ENCODE peak calls at places on chromosomes 12 and 14, in five cellular contexts. One of them, this sample, is unnamed.

GRCh38 chr14:50944647-50945413 is 547 bp upstream of the PYGL start:
- DNase-seq in activated CD4-positive, alpha-beta T cell treated with anti-CD3 and anti-CD28 coated beads, Interleukin-2, amount 50 U/mL, for 24 hours: no peak
- DNase-seq in NCI-H1694: peak
- DNase-seq in WTC11: no peak
- DNase-seq in natural killer cell treated with Interleukin-12 subunit alpha and Interleukin-12 subunit beta and Interleukin-15 and Interleukin-18, amount 100 ng/mL, for 72 hours: no peak
- DNase-seq in this sample: peak

GRCh38 chr12:124837958-124838803 is 25.5 kb downstream of the SCARB1 start:
- DNase-seq in natural killer cell treated with Interleukin-12 subunit alpha and Interleukin-12 subunit beta and Interleukin-15 and Interleukin-18, amount 100 ng/mL, for 72 hours: no peak
- DNase-seq in WTC11: no peak
- DNase-seq in activated CD4-positive, alpha-beta T cell treated with anti-CD3 and anti-CD28 coated beads, Interleukin-2, amount 50 U/mL, for 24 hours: no peak
- DNase-seq in NCI-H1694: peak
- DNase-seq in this sample: peak

GRCh38 chr14:81625343-81625742 is 91.7 kb upstream of the SEL1L start:
- DNase-seq in NCI-H1694: peak
- DNase-seq in natural killer cell treated with Interleukin-12 subunit alpha and Interleukin-12 subunit beta and Interleukin-15 and Interleukin-18, amount 100 ng/mL, for 72 hours: no peak
- DNase-seq in WTC11: no peak
- DNase-seq in activated CD4-positive, alpha-beta T cell treated with anti-CD3 and anti-CD28 coated beads, Interleukin-2, amount 50 U/mL, for 24 hours: no peak
- DNase-seq in this sample: no peak

GRCh38 chr12:13530966-13531365 is 334.4 kb downstream of the EMP1 start:
- DNase-seq in NCI-H1694: no peak
- DNase-seq in activated CD4-positive, alpha-beta T cell treated with anti-CD3 and anti-CD28 coated beads, Interleukin-2, amount 50 U/mL, for 24 hours: no peak
- DNase-seq in WTC11: no peak
- DNase-seq in natural killer cell treated with Interleukin-12 subunit alpha and Interleukin-12 subunit beta and Interleukin-15 and Interleukin-18, amount 100 ng/mL, for 72 hours: no peak
- DNase-seq in this sample: no peak

GRCh38 chr14:101876539-101876938 is 87.8 kb upstream of the DYNC1H1 start:
- DNase-seq in activated CD4-positive, alpha-beta T cell treated with anti-CD3 and anti-CD28 coated beads, Interleukin-2, amount 50 U/mL, for 24 hours: peak
- DNase-seq in WTC11: no peak
- DNase-seq in natural killer cell treated with Interleukin-12 subunit alpha and Interleukin-12 subunit beta and Interleukin-15 and Interleukin-18, amount 100 ng/mL, for 72 hours: no peak
- DNase-seq in NCI-H1694: no peak
- DNase-seq in this sample: peak

GRCh38 chr12:112998997-112999767 is 20.9 kb downstream of the OAS2 start:
- DNase-seq in activated CD4-positive, alpha-beta T cell treated with anti-CD3 and anti-CD28 coated beads, Interleukin-2, amount 50 U/mL, for 24 hours: no peak
- DNase-seq in natural killer cell treated with Interleukin-12 subunit alpha and Interleukin-12 subunit beta and Interleukin-15 and Interleukin-18, amount 100 ng/mL, for 72 hours: no peak
- DNase-seq in NCI-H1694: no peak
- DNase-seq in WTC11: no peak
- DNase-seq in this sample: no peak

GRCh38 chr14:94568186-94568585 is 6.9 kb downstream of the SERPINA4 start:
- DNase-seq in natural killer cell treated with Interleukin-12 subunit alpha and Interleukin-12 subunit beta and Interleukin-15 and Interleukin-18, amount 100 ng/mL, for 72 hours: no peak
- DNase-seq in WTC11: no peak
- DNase-seq in NCI-H1694: no peak
- DNase-seq in activated CD4-positive, alpha-beta T cell treated with anti-CD3 and anti-CD28 coated beads, Interleukin-2, amount 50 U/mL, for 24 hours: no peak
- DNase-seq in this sample: no peak

GRCh38 chr14:36390718-36391117 is 70.3 kb upstream of the MBIP start:
- DNase-seq in NCI-H1694: no peak
- DNase-seq in WTC11: no peak
- DNase-seq in activated CD4-positive, alpha-beta T cell treated with anti-CD3 and anti-CD28 coated beads, Interleukin-2, amount 50 U/mL, for 24 hours: no peak
- DNase-seq in natural killer cell treated with Interleukin-12 subunit alpha and Interleukin-12 subunit beta and Interleukin-15 and Interleukin-18, amount 100 ng/mL, for 72 hours: no peak
- DNase-seq in this sample: no peak

GRCh38 chr14:66444271-66444987 is 41.7 kb upstream of the CCDC196 start:
- DNase-seq in activated CD4-positive, alpha-beta T cell treated with anti-CD3 and anti-CD28 coated beads, Interleukin-2, amount 50 U/mL, for 24 hours: no peak
- DNase-seq in WTC11: no peak
- DNase-seq in NCI-H1694: peak
- DNase-seq in natural killer cell treated with Interleukin-12 subunit alpha and Interleukin-12 subunit beta and Interleukin-15 and Interleukin-18, amount 100 ng/mL, for 72 hours: no peak
- DNase-seq in this sample: no peak

GRCh38 chr14:55819610-55820304 is 239.8 kb downstream of the KTN1 start:
- DNase-seq in WTC11: no peak
- DNase-seq in activated CD4-positive, alpha-beta T cell treated with anti-CD3 and anti-CD28 coated beads, Interleukin-2, amount 50 U/mL, for 24 hours: no peak
- DNase-seq in natural killer cell treated with Interleukin-12 subunit alpha and Interleukin-12 subunit beta and Interleukin-15 and Interleukin-18, amount 100 ng/mL, for 72 hours: no peak
- DNase-seq in NCI-H1694: no peak
- DNase-seq in this sample: no peak

GRCh38 chr12:121812921-121813896 is 9.4 kb downstream of the SETD1B start:
- DNase-seq in natural killer cell treated with Interleukin-12 subunit alpha and Interleukin-12 subunit beta and Interleukin-15 and Interleukin-18, amount 100 ng/mL, for 72 hours: no peak
- DNase-seq in activated CD4-positive, alpha-beta T cell treated with anti-CD3 and anti-CD28 coated beads, Interleukin-2, amount 50 U/mL, for 24 hours: no peak
- DNase-seq in NCI-H1694: no peak
- DNase-seq in WTC11: peak
- DNase-seq in this sample: no peak

GRCh38 chr12:110744176-110744575 is 1.5 kb upstream of the PPP1CC start:
- DNase-seq in natural killer cell treated with Interleukin-12 subunit alpha and Interleukin-12 subunit beta and Interleukin-15 and Interleukin-18, amount 100 ng/mL, for 72 hours: no peak
- DNase-seq in NCI-H1694: no peak
- DNase-seq in WTC11: no peak
- DNase-seq in activated CD4-positive, alpha-beta T cell treated with anti-CD3 and anti-CD28 coated beads, Interleukin-2, amount 50 U/mL, for 24 hours: no peak
- DNase-seq in this sample: no peak